ENCODE peak calls at places on chromosome 12, in nine cellular contexts. M is tibial nerve; U is SHP77; Q is dorsolateral prefrontal cortex; V is heart left ventricle; X is NCI-H2171; Y is GM13976; L is iris pigment epithelial cell; O is activated CD8-positive, alpha-beta memory T cell treated with anti-CD3 and anti-CD28 coated beads, Interleukin-2, amount 50 U/mL, for 4 hours. H is an unnamed sample.

GRCh38 chr12:12017135-12017581 is 53.6 kb upstream of the BCL2L14 start:
- DNase-seq in M (no peak), U (no peak), Q (no peak), V (no peak), X (no peak), Y (no peak), L (no peak), O (no peak), H (no peak)

GRCh38 chr12:52254180-52254964 is 20.1 kb upstream of the KRT86 start:
- DNase-seq in M (no peak), U (no peak), Q (no peak), V (no peak), X (no peak), Y (no peak), L (no peak), O (no peak), H (no peak)

GRCh38 chr12:103247531-103247930 is 248.2 kb downstream of the C12orf42 start:
- DNase-seq in M (no peak), U (no peak), Q (no peak), V (no peak), X (no peak), Y (no peak), L (no peak), O (no peak), H (no peak)

GRCh38 chr12:23950775-23951391 is 1.4 kb upstream of the SOX5 start:
- DNase-seq in M (no peak), U (no peak), Q (peak; percentile 42), V (no peak), X (no peak), Y (no peak), L (peak; percentile 4), O (no peak), H (no peak)

GRCh38 chr12:92492291-92492690 is 210.5 kb upstream of the PLEKHG7 start:
- DNase-seq in M (no peak), U (no peak), Q (no peak), V (no peak), X (no peak), Y (no peak), L (no peak), O (no peak), H (no peak)

GRCh38 chr12:96046543-96047137 is 11.3 kb upstream of the LTA4H start:
- DNase-seq in M (no peak), U (no peak), Q (no peak), V (no peak), X (no peak), Y (no peak), L (no peak), O (no peak), H (no peak)

GRCh38 chr12:121330692-121331091 is 21.5 kb downstream of the ANAPC5 start:
- DNase-seq in M (no peak), U (no peak), Q (no peak), V (no peak), X (peak; percentile 62), Y (no peak), L (no peak), O (no peak), H (no peak)

GRCh38 chr12:118402251-118402650 is 25.9 kb downstream of the SUDS3 start:
- DNase-seq in M (no peak), U (no peak), Q (no peak), V (no peak), X (no peak), Y (no peak), L (peak; percentile 95), O (no peak), H (no peak)

GRCh38 chr12:47209014-47209413 is 129.3 kb upstream of the AMIGO2 start:
- DNase-seq in M (no peak), U (no peak), Q (no peak), V (no peak), X (no peak), Y (no peak), L (no peak), O (no peak), H (no peak)

GRCh38 chr12:88237954-88238353 is 95.8 kb downstream of the TMTC3 start:
- DNase-seq in M (no peak), U (no peak), Q (no peak), V (no peak), X (no peak), Y (no peak), L (peak; percentile 84), O (no peak), H (no peak)

GRCh38 chr12:2891240-2892053 is 756 bp downstream of the TULP3 start:
- DNase-seq in M (no peak), U (no peak), Q (peak; percentile 61), V (peak; percentile 50), X (no peak), Y (no peak), L (peak; percentile 56), O (peak; percentile 43), H (no peak)

GRCh38 chr12:48998497-48999353 is 450 bp downstream of the DDN start:
- DNase-seq in M (no peak), U (peak; percentile 64), Q (no peak), V (peak; percentile 36), X (no peak), Y (peak; percentile 63), L (no peak), O (peak; percentile 45), H (no peak)

GRCh38 chr12:92929957-92930356 is 862 bp upstream of the EEA1 start:
- DNase-seq in M (no peak), U (peak; percentile 30), Q (no peak), V (no peak), X (no peak), Y (no peak), L (peak; percentile 9), O (no peak), H (no peak)

GRCh38 chr12:74801625-74802024 is 264.0 kb downstream of the ATXN7L3B start:
- DNase-seq in M (no peak), U (no peak), Q (no peak), V (no peak), X (no peak), Y (no peak), L (peak; percentile 42), O (no peak), H (no peak)

GRCh38 chr12:53425515-53426150 is 2.0 kb downstream of the AMHR2 start:
- DNase-seq in M (no peak), U (no peak), Q (no peak), V (no peak), X (no peak), Y (no peak), L (no peak), O (no peak), H (no peak)

GRCh38 chr12:64098709-64099354 is 123.3 kb downstream of the KICS2 start:
- DNase-seq in M (no peak), U (peak; percentile 87), Q (no peak), V (peak; percentile 50), X (no peak), Y (no peak), L (peak; percentile 71), O (no peak), H (no peak)

GRCh38 chr12:80756875-80757274 is 40.2 kb downstream of the MYF5 start:
- DNase-seq in M (no peak), U (no peak), Q (no peak), V (no peak), X (no peak), Y (peak; percentile 13), L (peak; percentile 27), O (no peak), H (no peak)

GRCh38 chr12:16389594-16389993 is 42.1 kb downstream of the MGST1 start:
- DNase-seq in M (no peak), U (no peak), Q (no peak), V (no peak), X (no peak), Y (no peak), L (peak; percentile 86), O (no peak), H (no peak)

GRCh38 chr12:79414252-79414651 is 276.5 kb downstream of the PAWR start:
- DNase-seq in M (no peak), U (no peak), Q (no peak), V (no peak), X (no peak), Y (no peak), L (no peak), O (no peak), H (no peak)

GRCh38 chr12:29707846-29708245 is 75.9 kb downstream of the TMTC1 start:
- DNase-seq in M (no peak), U (no peak), Q (no peak), V (no peak), X (no peak), Y (no peak), L (peak; percentile 20), O (no peak), H (no peak)

GRCh38 chr12:91926810-91927209 is 218.8 kb downstream of the BTG1 start:
- DNase-seq in M (no peak), U (peak; percentile 92), Q (no peak), V (no peak), X (no peak), Y (no peak), L (peak; percentile 82), O (no peak), H (no peak)

GRCh38 chr12:53180931-53181645 is 363 bp upstream of the CSAD start:
- DNase-seq in M (no peak), U (peak; percentile 81), Q (peak; percentile 81), V (peak; percentile 82), X (peak; percentile 84), Y (peak; percentile 93), L (peak; percentile 73), O (peak; percentile 78), H (no peak)

GRCh38 chr12:96908170-96908675 is 1.2 kb downstream of the NEDD1 start:
- DNase-seq in M (no peak), U (no peak), Q (no peak), V (no peak), X (no peak), Y (peak; percentile 59), L (no peak), O (peak; percentile 19), H (no peak)

GRCh38 chr12:96386794-96387193 is 13.4 kb downstream of the CDK17 start:
- DNase-seq in M (no peak), U (no peak), Q (no peak), V (no peak), X (no peak), Y (no peak), L (no peak), O (no peak), H (no peak)

GRCh38 chr12:120870415-120870814 is 33.7 kb downstream of the SPPL3 start:
- DNase-seq in M (no peak), U (no peak), Q (no peak), V (no peak), X (no peak), Y (no peak), L (no peak), O (no peak), H (no peak)

GRCh38 chr12:11861864-11862600 is 208.7 kb upstream of the BCL2L14 start:
- DNase-seq in M (no peak), U (no peak), Q (no peak), V (no peak), X (no peak), Y (no peak), L (no peak), O (no peak), H (no peak)

H was measured in CD14-positive monocyte.